ENCODE peak calls at places on chromosomes 12 and 14, in six cellular contexts. Z is upper lobe of left lung, U is cardiac muscle cell, W is neural crest cell, H is colonic mucosa, A is BE2C. R is an unnamed sample.

GRCh38 chr12:114003286-114003685 is 37.2 kb upstream of the RBM19 start:
- DNase-seq in Z (no peak), U (no peak), W (no peak), H (no peak), A (no peak), R (no peak)

GRCh38 chr14:98138666-98139065 is 1133.3 kb downstream of the BCL11B start:
- DNase-seq in Z (no peak), U (peak), W (peak), H (peak), A (peak), R (no peak)

GRCh38 chr14:51513281-51513680 is 138.4 kb upstream of the FRMD6 start:
- DNase-seq in Z (no peak), U (no peak), W (no peak), H (no peak), A (no peak), R (no peak)

GRCh38 chr14:103135333-103136075 is 12.2 kb downstream of the TNFAIP2 start:
- DNase-seq in Z (no peak), U (no peak), W (no peak), H (no peak), A (no peak), R (no peak)

GRCh38 chr14:19823765-19824164 is 20.2 kb downstream of the OR4N2 start:
- DNase-seq in Z (no peak), U (no peak), W (no peak), H (no peak), A (no peak), R (no peak)

GRCh38 chr12:28563926-28564325 is 373.7 kb downstream of the CCDC91 start:
- DNase-seq in Z (no peak), U (no peak), W (no peak), H (no peak), A (no peak), R (no peak)

GRCh38 chr14:94447986-94448808 is 4.4 kb downstream of the SERPINA11 start:
- DNase-seq in Z (no peak), U (no peak), W (no peak), H (no peak), A (no peak), R (no peak)

GRCh38 chr12:26028953-26029740 is 70.7 kb downstream of the RASSF8 start:
- DNase-seq in Z (no peak), U (peak), W (peak), H (peak), A (peak), R (no peak)

GRCh38 chr14:92690171-92691011 is 58.0 kb downstream of the LGMN start:
- DNase-seq in Z (no peak), U (peak), W (no peak), H (peak), A (peak), R (no peak)

GRCh38 chr12:19916982-19917381 is 451.4 kb upstream of the PDE3A start:
- DNase-seq in Z (no peak), U (no peak), W (no peak), H (no peak), A (no peak), R (no peak)

GRCh38 chr12:62260733-62261683 is 804 bp downstream of the USP15 start:
- DNase-seq in Z (no peak), U (peak), W (peak), H (peak), A (peak), R (no peak)

GRCh38 chr14:26190644-26191043 is 407.2 kb downstream of the NOVA1 start:
- DNase-seq in Z (no peak), U (no peak), W (no peak), H (no peak), A (no peak), R (no peak)

GRCh38 chr14:94385553-94386057 is 2.8 kb downstream of the SERPINA1 start:
- DNase-seq in Z (no peak), U (no peak), W (no peak), H (no peak), A (no peak), R (no peak)

GRCh38 chr12:96402061-96402460 is 1.8 kb upstream of the CDK17 start:
- DNase-seq in Z (no peak), U (no peak), W (no peak), H (no peak), A (no peak), R (no peak)

GRCh38 chr14:56351861-56352260 is 227.7 kb upstream of the TMEM260 start:
- DNase-seq in Z (no peak), U (no peak), W (no peak), H (no peak), A (no peak), R (no peak)

GRCh38 chr12:105378821-105379400 is 48.4 kb downstream of the C12orf75 start:
- DNase-seq in Z (no peak), U (peak), W (peak), H (no peak), A (peak), R (no peak)

GRCh38 chr12:109949089-109949488 is 47.1 kb downstream of the GIT2 start:
- DNase-seq in Z (no peak), U (peak), W (no peak), H (peak), A (no peak), R (no peak)

GRCh38 chr12:102950107-102950949 is 7.1 kb upstream of the ASCL1 start:
- DNase-seq in Z (peak), U (peak), W (no peak), H (no peak), A (peak), R (no peak)

GRCh38 chr12:4701383-4701782 is 18.8 kb upstream of the GALNT8 start:
- DNase-seq in Z (no peak), U (no peak), W (no peak), H (no peak), A (no peak), R (no peak)

GRCh38 chr12:11917501-11917900 is 153.2 kb upstream of the BCL2L14 start:
- DNase-seq in Z (no peak), U (no peak), W (no peak), H (no peak), A (no peak), R (no peak)

GRCh38 chr12:94262228-94263010 is 114.0 kb downstream of the PLXNC1 start:
- DNase-seq in Z (peak), U (peak), W (no peak), H (peak), A (peak), R (no peak)

GRCh38 chr14:85415015-85415712 is 114.8 kb upstream of the FLRT2 start:
- DNase-seq in Z (no peak), U (no peak), W (no peak), H (peak), A (no peak), R (no peak)

GRCh38 chr12:32501835-32502333 is 102.5 kb downstream of the FGD4 start:
- DNase-seq in Z (no peak), U (peak), W (peak), H (peak), A (peak), R (peak)

GRCh38 chr14:87351007-87351406 is 642.0 kb downstream of the GALC start:
- DNase-seq in Z (no peak), U (peak), W (no peak), H (no peak), A (no peak), R (no peak)

GRCh38 chr12:51389302-51389999 is 1.8 kb downstream of the GALNT6 start:
- DNase-seq in Z (no peak), U (no peak), W (no peak), H (peak), A (no peak), R (no peak)

GRCh38 chr14:77133718-77134338 is 7.8 kb downstream of the ZDHHC22 start:
- DNase-seq in Z (peak), U (peak), W (peak), H (peak), A (no peak), R (no peak)

GRCh38 chr12:128829870-128830504 is 6.2 kb upstream of the SLC15A4 start:
- DNase-seq in Z (no peak), U (no peak), W (no peak), H (no peak), A (no peak), R (no peak)

GRCh38 chr12:106978035-106978800 is 8.7 kb downstream of the MTERF2 start:
- DNase-seq in Z (no peak), U (peak), W (no peak), H (peak), A (peak), R (no peak)

GRCh38 chr14:37230551-37231194 is 32.9 kb downstream of the MIPOL1 start:
- DNase-seq in Z (no peak), U (peak), W (no peak), H (no peak), A (peak), R (no peak)

GRCh38 chr14:37988472-37988871 is 219.2 kb upstream of the SSTR1 start:
- DNase-seq in Z (no peak), U (no peak), W (no peak), H (no peak), A (no peak), R (no peak)

GRCh38 chr12:40921563-40922163 is 229.4 kb downstream of the CNTN1 start:
- DNase-seq in Z (no peak), U (peak), W (no peak), H (no peak), A (no peak), R (no peak)

GRCh38 chr14:91410781-91411536 is 6.7 kb downstream of the CCDC88C start:
- DNase-seq in Z (no peak), U (no peak), W (no peak), H (no peak), A (no peak), R (peak)

GRCh38 chr12:110791589-110791988 is 48.9 kb upstream of the PPP1CC start:
- DNase-seq in Z (no peak), U (no peak), W (no peak), H (no peak), A (no peak), R (no peak)

GRCh38 chr14:23562822-23563472 is 4.6 kb downstream of the AP1G2 start:
- DNase-seq in Z (no peak), U (peak), W (peak), H (peak), A (peak), R (no peak)

GRCh38 chr14:100874411-100875091 is 29.0 kb downstream of the RTL1 start:
- DNase-seq in Z (no peak), U (no peak), W (no peak), H (no peak), A (no peak), R (no peak)

GRCh38 chr12:50515587-50515986 is 10.8 kb downstream of the DIP2B start:
- DNase-seq in Z (no peak), U (no peak), W (no peak), H (no peak), A (no peak), R (no peak)

GRCh38 chr12:31246470-31246850 is 79.5 kb downstream of the SINHCAF start:
- DNase-seq in Z (no peak), U (no peak), W (no peak), H (no peak), A (no peak), R (no peak)

GRCh38 chr14:100015251-100015655 is 50.0 kb upstream of the EVL start:
- DNase-seq in Z (no peak), U (no peak), W (no peak), H (no peak), A (no peak), R (no peak)

GRCh38 chr12:11763760-11764520 is 114.5 kb downstream of the ETV6 start:
- DNase-seq in Z (no peak), U (peak), W (no peak), H (no peak), A (no peak), R (no peak)

GRCh38 chr14:28596336-28596735 is 170.3 kb upstream of the FOXG1 start:
- DNase-seq in Z (no peak), U (no peak), W (no peak), H (no peak), A (no peak), R (no peak)
- TF ChIP-seq CTCF in Z (no peak), U (peak), W (no peak), H (no peak), A (no peak), R (peak)

DNA sequence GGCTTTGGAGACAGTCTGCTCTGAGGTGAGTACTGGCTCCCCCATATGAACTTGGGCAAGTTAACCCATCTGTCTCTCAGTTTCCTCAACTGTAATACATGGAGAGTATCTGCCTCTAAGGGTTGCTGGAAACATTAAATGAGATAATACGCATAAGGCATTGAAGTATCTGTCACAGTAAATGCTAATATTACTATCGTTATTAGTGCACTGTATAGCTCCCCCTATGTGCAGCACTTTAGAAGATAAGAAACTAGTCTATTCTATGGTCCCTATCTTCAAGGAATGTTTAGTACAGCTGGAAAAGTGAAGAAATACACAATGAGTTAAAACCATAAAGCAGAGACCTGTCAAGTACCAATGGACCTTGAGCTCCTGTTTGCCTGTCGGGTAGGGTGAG is 51.7 kb upstream of the CFL2 start:
- DNase-seq in Z (no peak), U (no peak), W (no peak), H (no peak), A (no peak), R (no peak)
- TF ChIP-seq CTCF in Z (no peak), U (no peak), W (peak), H (no peak), A (peak), R (peak)

GRCh38 chr14:69366761-69367160 is 31.3 kb downstream of the ERH start:
- DNase-seq in Z (no peak), U (no peak), W (no peak), H (no peak), A (no peak), R (no peak)

GRCh38 chr14:69368381-69368780 is 29.7 kb downstream of the ERH start:
- DNase-seq in Z (no peak), U (no peak), W (no peak), H (no peak), A (no peak), R (no peak)

GRCh38 chr14:69372146-69372545 is 26.0 kb downstream of the ERH start:
- DNase-seq in Z (no peak), U (no peak), W (no peak), H (no peak), A (no peak), R (no peak)

GRCh38 chr14:69373104-69373503 is 25.0 kb downstream of the ERH start:
- DNase-seq in Z (no peak), U (no peak), W (no peak), H (no peak), A (no peak), R (no peak)

GRCh38 chr14:69370061-69370460 is 28.0 kb downstream of the ERH start:
- DNase-seq in Z (no peak), U (no peak), W (no peak), H (no peak), A (no peak), R (no peak)
- TF ChIP-seq CTCF in Z (no peak), U (no peak), W (no peak), H (no peak), A (no peak), R (no peak)

DNA sequence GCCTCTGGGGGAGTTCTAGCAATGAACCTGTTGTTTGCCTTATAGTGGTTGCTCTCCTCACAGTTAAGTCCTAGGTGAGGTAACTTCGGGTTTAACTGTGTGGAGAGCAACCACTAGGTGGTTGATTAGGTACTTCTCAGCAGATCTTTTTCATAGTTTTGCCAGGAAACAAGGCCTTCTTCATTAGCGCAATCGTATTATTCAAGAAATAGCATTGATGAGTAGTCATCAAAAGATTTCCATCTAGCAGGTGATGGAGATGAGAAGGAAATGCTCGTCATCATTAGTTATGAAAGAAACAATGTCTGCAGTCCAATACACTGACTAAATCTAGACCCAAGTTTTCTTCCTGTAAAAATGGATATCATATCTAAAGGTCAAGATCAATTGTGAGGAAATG is 923.3 kb downstream of the AACS start:
- DNase-seq in Z (no peak), U (no peak), W (no peak), H (no peak), A (no peak), R (no peak)
- TF ChIP-seq CTCF in Z (no peak), U (no peak), W (no peak), H (no peak), A (no peak), R (no peak)

GRCh38 chr12:74752196-74752595 is 214.6 kb downstream of the ATXN7L3B start:
- DNase-seq in Z (no peak), U (no peak), W (no peak), H (no peak), A (no peak), R (no peak)

GRCh38 chr12:74747305-74747704 is 209.7 kb downstream of the ATXN7L3B start:
- DNase-seq in Z (no peak), U (no peak), W (no peak), H (no peak), A (no peak), R (no peak)
- TF ChIP-seq CTCF in Z (no peak), U (no peak), W (peak), H (no peak), A (no peak), R (peak)

GRCh38 chr14:54330876-54331275 is 65.9 kb upstream of the CDKN3 start:
- DNase-seq in Z (no peak), U (no peak), W (no peak), H (no peak), A (no peak), R (no peak)

GRCh38 chr14:54332490-54332889 is 64.3 kb upstream of the CDKN3 start:
- DNase-seq in Z (no peak), U (no peak), W (no peak), H (no peak), A (no peak), R (no peak)

GRCh38 chr14:54325766-54326165 is 71.0 kb upstream of the CDKN3 start:
- DNase-seq in Z (no peak), U (no peak), W (no peak), H (no peak), A (no peak), R (no peak)

GRCh38 chr14:54331516-54331915 is 65.3 kb upstream of the CDKN3 start:
- DNase-seq in Z (no peak), U (no peak), W (no peak), H (no peak), A (no peak), R (no peak)

DNA sequence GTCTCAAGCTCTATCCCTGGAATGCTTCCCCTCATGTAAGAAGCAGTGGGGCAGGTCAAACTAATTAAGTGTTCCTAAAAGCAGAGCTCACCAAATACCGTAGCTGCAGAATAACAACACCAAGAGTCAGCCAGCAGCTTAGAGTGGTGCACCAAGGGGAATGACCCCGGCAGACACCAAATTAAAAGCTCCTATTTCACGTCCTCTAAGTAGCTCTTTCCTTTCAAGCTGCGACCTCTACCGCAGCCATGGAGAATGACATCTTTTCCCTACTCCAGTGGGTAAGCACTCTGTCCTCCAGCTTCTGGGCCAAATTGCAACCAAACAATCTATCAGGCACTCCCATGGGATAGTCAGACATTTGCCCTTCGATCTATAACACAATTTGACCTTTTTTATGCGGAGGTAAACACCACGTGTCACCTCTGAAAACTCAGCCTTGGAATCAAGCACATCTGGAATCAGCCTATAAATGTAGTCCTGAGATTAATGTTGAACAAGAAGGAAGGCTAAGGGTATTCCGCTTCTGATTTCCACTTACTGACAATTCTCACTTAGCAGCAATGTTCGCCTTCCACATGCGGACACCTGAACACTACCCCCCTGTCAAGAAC is 67.6 kb upstream of the CDKN3 start:
- DNase-seq in Z (no peak), U (peak), W (peak), H (peak), A (peak), R (no peak)
- TF ChIP-seq CTCF in Z (peak), U (peak), W (peak), H (peak), A (peak), R (peak)

GRCh38 chr12:10226740-10227139 is 14.1 kb downstream of the GABARAPL1 start:
- DNase-seq in Z (no peak), U (no peak), W (no peak), H (no peak), A (no peak), R (no peak)
- TF ChIP-seq CTCF in Z (no peak), U (no peak), W (no peak), H (no peak), A (no peak), R (no peak)

DNA sequence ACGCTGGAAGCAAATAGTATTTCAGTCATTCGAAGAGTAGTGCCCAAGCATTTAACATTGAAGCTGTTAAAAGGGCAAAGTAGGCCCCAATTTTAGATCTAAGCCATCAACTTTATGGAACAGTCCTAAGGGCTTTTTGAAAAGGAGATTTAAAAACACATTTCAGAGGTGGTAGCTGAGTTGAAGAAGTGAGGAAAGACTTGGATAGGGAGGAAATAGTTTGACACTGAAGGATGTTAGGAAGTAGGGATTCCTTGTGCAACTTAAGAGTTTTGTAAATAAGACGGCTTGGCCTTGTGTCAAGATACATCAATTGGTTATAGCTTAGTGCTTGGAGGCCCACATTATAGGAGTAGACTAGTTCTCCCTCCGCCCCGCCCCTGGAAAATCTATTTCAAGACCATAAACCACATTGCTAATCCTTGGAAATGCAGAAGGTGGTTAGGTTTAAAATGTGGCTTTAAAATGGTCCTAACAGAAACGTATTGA is 822 bp upstream of the TUBA1B start:
- DNase-seq in Z (no peak), U (no peak), W (no peak), H (peak), A (no peak), R (no peak)
- TF ChIP-seq CTCF in Z (no peak), U (no peak), W (no peak), H (no peak), A (no peak), R (no peak)

GRCh38 chr12:112524676-112525425 is 106.1 kb downstream of the PTPN11 start:
- DNase-seq in Z (no peak), U (no peak), W (no peak), H (no peak), A (no peak), R (no peak)
- TF ChIP-seq CTCF in Z (no peak), U (peak), W (peak), H (no peak), A (peak), R (no peak)

GRCh38 chr14:52650774-52651173 is 44.6 kb downstream of the ERO1A start:
- DNase-seq in Z (no peak), U (no peak), W (no peak), H (no peak), A (peak), R (no peak)
- TF ChIP-seq CTCF in Z (no peak), U (no peak), W (no peak), H (no peak), A (peak), R (peak)